ENCODE peak calls at places on chromosomes 1 and 21, in seven cellular contexts. N is prostate gland; O is colonic mucosa; L is effector memory CD4-positive, alpha-beta T cell; H is lower leg skin; T is AG04450; Q is NCI-H774. D is an unnamed sample.

GRCh38 chr1:16168622-16169021 is 12.8 kb upstream of the EPHA2 start:
- DNase-seq in N (no peak), O (no peak), L (no peak), H (no peak), T (no peak), Q (no peak), D (no peak)

GRCh38 chr1:170285027-170285426 is 139.3 kb downstream of the NTMT2 start:
- DNase-seq in N (no peak), O (no peak), L (no peak), H (no peak), T (no peak), Q (peak), D (no peak)

GRCh38 chr1:214344897-214345296 is 63.9 kb downstream of the SMYD2 start:
- DNase-seq in N (no peak), O (no peak), L (no peak), H (no peak), T (no peak), Q (no peak), D (no peak)

GRCh38 chr1:52880226-52880625 is 37.7 kb downstream of the ZYG11A start:
- DNase-seq in N (no peak), O (no peak), L (no peak), H (no peak), T (no peak), Q (no peak), D (no peak)

GRCh38 chr1:109516872-109517271 is 7.3 kb upstream of the AMIGO1 start:
- DNase-seq in N (no peak), O (peak), L (no peak), H (no peak), T (no peak), Q (no peak), D (no peak)

GRCh38 chr1:111481387-111482221 is 7.8 kb downstream of the C1orf162 start:
- DNase-seq in N (peak), O (peak), L (peak), H (peak), T (peak), Q (peak), D (peak)

GRCh38 chr1:14909920-14910466 is 243.6 kb upstream of the TMEM51 start:
- DNase-seq in N (no peak), O (no peak), L (no peak), H (no peak), T (no peak), Q (no peak), D (no peak)

GRCh38 chr1:223547316-223548114 is 118.0 kb downstream of the CAPN8 start:
- DNase-seq in N (no peak), O (no peak), L (no peak), H (no peak), T (no peak), Q (no peak), D (no peak)

GRCh38 chr1:178275553-178275952 is 181.6 kb downstream of the RASAL2 start:
- DNase-seq in N (no peak), O (no peak), L (no peak), H (no peak), T (no peak), Q (no peak), D (no peak)

GRCh38 chr1:231422798-231423309 is 767 bp upstream of the EGLN1 start:
- DNase-seq in N (no peak), O (no peak), L (no peak), H (no peak), T (no peak), Q (no peak), D (no peak)

GRCh38 chr21:45222001-45222400 is 65.7 kb downstream of the POFUT2 start:
- DNase-seq in N (no peak), O (no peak), L (no peak), H (no peak), T (no peak), Q (no peak), D (no peak)

GRCh38 chr1:154443274-154444013 is 38.3 kb downstream of the IL6R start:
- DNase-seq in N (no peak), O (peak), L (no peak), H (no peak), T (no peak), Q (no peak), D (no peak)

GRCh38 chr1:12099610-12100009 is 36.5 kb downstream of the TNFRSF8 start:
- DNase-seq in N (no peak), O (no peak), L (no peak), H (no peak), T (no peak), Q (no peak), D (no peak)

GRCh38 chr1:242522304-242522945 is 2.1 kb downstream of the PLD5 start:
- DNase-seq in N (no peak), O (no peak), L (no peak), H (no peak), T (no peak), Q (no peak), D (no peak)